ENCODE peak calls at places on chromosomes 1 and 21, in seven cellular contexts. G is GM23248; S is right atrium auricular region; D is CD4-positive, CD25-positive, alpha-beta regulatory T cell; Y is psoas muscle; L is adrenal gland; T is left ventricle myocardium inferior. M is an unnamed sample. For H3K36me3, the result is how much of the 10 kb centered on the place peaks cover.

GRCh38 chr1:245837741-245838140 is 669.3 kb downstream of the SMYD3 start:
- DNase-seq in Y (no peak), L (no peak), T (no peak), G (peak), D (no peak), S (no peak), M (no peak)

GRCh38 chr1:224090116-224090515 is 23.8 kb upstream of the FBXO28 start:
- DNase-seq in S (no peak), L (no peak), D (no peak), G (no peak), T (no peak), Y (no peak), M (no peak)

GRCh38 chr1:95806171-95806570 is 572.2 kb downstream of the RWDD3 start:
- DNase-seq in G (no peak), S (no peak), Y (no peak), D (no peak), T (no peak), L (no peak), M (no peak)

GRCh38 chr1:229596961-229597699 is 28.8 kb downstream of the TAF5L start:
- DNase-seq in D (no peak), L (no peak), G (peak), T (peak), Y (peak), S (peak), M (peak)

GRCh38 chr1:85225624-85226380 is 25.0 kb upstream of the SYDE2 start:
- DNase-seq in L (no peak), D (no peak), Y (no peak), S (no peak), T (no peak), G (peak), M (no peak)

GRCh38 chr1:229940689-229941088 is 126.3 kb upstream of the GALNT2 start:
- DNase-seq in G (peak), D (no peak), T (no peak), L (no peak), S (no peak), Y (no peak), M (no peak)

GRCh38 chr1:198681247-198681646 is 42.4 kb downstream of the PTPRC start:
- DNase-seq in T (no peak), S (no peak), D (no peak), L (no peak), G (no peak), Y (no peak), M (no peak)

GRCh38 chr1:3192825-3193224 is 123.8 kb downstream of the PRDM16 start:
- DNase-seq in Y (no peak), L (peak), D (no peak), S (no peak), T (no peak), G (no peak), M (no peak)

GRCh38 chr1:226185153-226186036 is 1.1 kb downstream of the ACBD3 start:
- DNase-seq in G (peak), Y (no peak), L (no peak), T (no peak), S (no peak), D (peak), M (peak)

GRCh38 chr1:15014521-15014920 is 139.0 kb upstream of the TMEM51 start:
- DNase-seq in G (no peak), T (no peak), D (no peak), S (no peak), L (peak), Y (no peak), M (no peak)

GRCh38 chr1:46236882-46237281 is 10.7 kb upstream of the RAD54L start:
- DNase-seq in S (no peak), L (no peak), Y (no peak), T (no peak), G (no peak), D (no peak), M (no peak)

GRCh38 chr1:96559707-96560588 is 161.6 kb upstream of the PTBP2 start:
- DNase-seq in T (peak), Y (peak), L (peak), S (peak), G (peak), D (no peak), M (no peak)

GRCh38 chr1:200867018-200867811 is 5.6 kb upstream of the GPR25 start:
- DNase-seq in G (no peak), Y (no peak), S (no peak), T (peak), L (peak), D (no peak), M (no peak)

GRCh38 chr1:216175714-216176113 is 247.5 kb downstream of the USH2A start:
- DNase-seq in D (no peak), T (no peak), G (no peak), S (no peak), Y (no peak), L (no peak), M (no peak)

GRCh38 chr1:61506231-61506630 is 218.7 kb downstream of the TM2D1 start:
- DNase-seq in S (no peak), G (peak), T (no peak), D (no peak), L (no peak), Y (no peak), M (no peak)

GRCh38 chr1:227316941-227317540 is 1.3 kb downstream of the CDC42BPA start:
- DNase-seq in S (no peak), Y (no peak), T (no peak), D (no peak), G (peak), L (no peak), M (no peak)

GRCh38 chr1:3821004-3821933 is 25.0 kb upstream of the LRRC47 start:
- DNase-seq in Y (no peak), T (no peak), L (no peak), D (no peak), G (no peak), S (no peak), M (no peak)

GRCh38 chr21:36908260-36908908 is 58.1 kb downstream of the HLCS start:
- DNase-seq in S (no peak), G (peak), L (no peak), Y (no peak), D (no peak), T (no peak), M (no peak)

GRCh38 chr21:44299085-44299457 is 782 bp upstream of the PFKL start:
- DNase-seq in L (no peak), D (no peak), S (no peak), G (peak), Y (no peak), T (no peak), M (no peak)

GRCh38 chr1:199690520-199690919 is 337.0 kb upstream of the NR5A2 start:
- DNase-seq in G (no peak), D (no peak), L (no peak), T (no peak), S (no peak), Y (no peak), M (no peak)

GRCh38 chr1:154239491-154239890 is 18.7 kb downstream of the UBAP2L start:
- DNase-seq in S (no peak), L (no peak), Y (no peak), G (no peak), T (no peak), D (no peak), M (no peak)

GRCh38 chr1:154240294-154240831 is 19.6 kb downstream of the UBAP2L start:
- DNase-seq in Y (no peak), L (no peak), S (no peak), T (no peak), G (no peak), D (no peak), M (no peak)

GRCh38 chr1:154236855-154237254 is 16.1 kb downstream of the UBAP2L start:
- DNase-seq in D (no peak), Y (no peak), T (no peak), G (no peak), S (no peak), L (no peak), M (no peak)

GRCh38 chr1:154237880-154238506 is 17.2 kb downstream of the UBAP2L start:
- DNase-seq in D (no peak), T (no peak), S (no peak), G (no peak), L (no peak), Y (no peak), M (no peak)

GRCh38 chr1:154237435-154237834 is 16.7 kb downstream of the UBAP2L start:
- DNase-seq in T (no peak), Y (no peak), D (no peak), S (no peak), G (no peak), L (no peak), M (no peak)
- H3K36me3 ChIP-seq in T (half or more), Y (half or more), D (half or more), S (half or more), G (half or more), L (under half), M (half or more)

DNA sequence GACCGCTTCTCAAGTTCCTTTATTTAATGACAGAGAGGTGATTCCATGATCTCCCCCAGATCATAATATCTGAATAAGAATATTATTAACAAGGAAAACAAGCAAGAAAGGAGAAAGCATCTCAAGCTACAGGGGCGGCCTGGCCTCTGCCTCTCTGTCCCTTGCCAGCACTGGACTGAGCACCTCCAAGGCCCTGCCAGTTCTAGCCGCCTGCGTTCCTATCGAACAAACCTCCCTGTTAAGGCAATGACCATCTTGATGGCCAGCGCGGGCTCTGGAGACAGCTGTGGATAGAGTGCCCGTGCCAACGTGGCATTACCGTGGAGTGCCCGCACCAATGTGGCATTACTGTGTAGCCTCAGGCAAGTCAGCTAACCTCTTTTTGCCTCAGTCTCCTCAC is 84.8 kb downstream of the NPHP4 start:
- DNase-seq in Y (no peak), L (peak), S (no peak), T (no peak), D (no peak), G (no peak), M (no peak)
- H3K36me3 ChIP-seq in Y (under half), L (under half), S (under half), T (under half), D (under half), G (under half), M (under half)

GRCh38 chr1:25245809-25246599 is 1.2 kb downstream of the RSRP1 start:
- DNase-seq in Y (no peak), L (no peak), S (no peak), D (peak), G (peak), T (no peak), M (no peak)
- H3K36me3 ChIP-seq in Y (under half), L (under half), S (half or more), D (under half), G (half or more), T (half or more), M (under half)

GRCh38 chr1:30962609-30963508 is 54.3 kb upstream of the SDC3 start:
- DNase-seq in T (no peak), L (no peak), G (no peak), S (no peak), Y (no peak), D (no peak), M (no peak)
- H3K36me3 ChIP-seq in T (half or more), L (under half), G (half or more), S (half or more), Y (half or more), D (half or more), M (under half)

DNA sequence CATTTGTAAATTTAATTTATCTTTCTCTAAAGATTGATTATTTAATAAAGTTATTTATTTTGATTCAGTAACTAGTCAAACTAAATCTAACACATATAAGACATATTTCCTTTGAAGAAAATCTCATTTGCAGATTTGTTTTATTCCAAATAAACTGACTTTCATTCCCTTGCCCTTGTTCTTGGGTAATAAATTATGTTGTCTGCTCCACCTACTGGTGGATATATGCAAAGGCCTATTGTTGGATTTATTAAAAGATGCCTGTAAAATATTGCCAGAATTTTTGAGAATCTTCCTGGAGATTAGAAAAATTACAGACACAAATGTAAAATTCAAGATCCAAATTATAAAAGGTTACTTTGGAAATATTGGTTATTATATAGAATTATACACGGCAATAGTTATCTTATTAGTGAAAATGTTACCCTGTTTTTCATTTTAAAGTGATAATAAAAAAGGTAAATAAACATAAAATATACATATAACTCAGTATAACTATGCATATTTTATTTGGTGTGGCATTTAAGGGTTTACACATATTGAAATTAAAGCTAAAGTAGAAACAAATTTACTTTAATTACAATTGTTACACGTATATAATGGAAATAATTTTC is 116.1 kb downstream of the SPATA17 start:
- DNase-seq in T (no peak), Y (no peak), L (no peak), D (peak), S (no peak), G (peak), M (no peak)
- H3K36me3 ChIP-seq in T (under half), Y (under half), L (under half), D (under half), S (under half), G (under half), M (under half)

DNA sequence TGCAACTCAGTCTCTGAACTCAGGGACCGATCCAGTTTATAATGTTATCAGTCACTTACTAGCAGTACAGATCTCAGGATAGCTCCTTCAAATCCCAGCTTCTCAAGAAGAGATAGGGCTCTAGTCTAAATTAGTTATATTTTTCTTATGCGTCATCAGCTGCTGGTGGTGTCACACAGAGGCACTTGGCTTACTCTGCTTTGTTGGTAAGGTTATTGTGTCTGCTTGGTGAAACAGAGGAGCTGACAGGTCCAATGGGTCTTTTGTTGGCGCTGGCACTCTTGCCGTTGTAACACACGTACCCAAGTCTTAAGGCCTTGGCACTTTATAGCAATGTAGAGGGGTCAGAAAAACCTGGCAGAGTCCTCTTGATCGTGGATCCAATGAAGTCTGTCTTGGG is 12.2 kb downstream of the TOR1AIP2 start:
- DNase-seq in G (no peak), S (no peak), T (no peak), Y (no peak), L (no peak), D (no peak), M (no peak)
- H3K36me3 ChIP-seq in G (under half), S (under half), T (under half), Y (half or more), L (under half), D (under half), M (under half)

GRCh38 chr1:119924948-119925898 is 28.9 kb upstream of the ADAM30 start:
- DNase-seq in D (no peak), G (no peak), S (no peak), L (no peak), T (no peak), Y (peak), M (no peak)

GRCh38 chr1:119929643-119930310 is 33.5 kb upstream of the ADAM30 start:
- DNase-seq in T (no peak), G (no peak), L (no peak), D (no peak), S (no peak), Y (no peak), M (no peak)

GRCh38 chr1:119926553-119926952 is 30.2 kb upstream of the ADAM30 start:
- DNase-seq in Y (no peak), S (no peak), G (no peak), T (no peak), L (no peak), D (no peak), M (no peak)
- H3K36me3 ChIP-seq in Y (half or more), S (half or more), G (half or more), T (half or more), L (under half), D (half or more), M (under half)

GRCh38 chr1:9250336-9250585 is 15.7 kb downstream of the H6PD start:
- DNase-seq in L (no peak), T (no peak), S (no peak), Y (no peak), D (no peak), G (no peak), M (no peak)
- H3K36me3 ChIP-seq in L (under half), T (under half), S (under half), Y (under half), D (under half), G (under half), M (under half)

M was measured in pancreas.